ENCODE peak calls at places on chromosomes 6 and 20, in ten cellular contexts. One of them, this sample, is unnamed.

GRCh38 chr6:52139985-52140680 is 46.0 kb upstream of the IL17A start:
- DNase-seq in upper lobe of right lung: no peak
- DNase-seq in GM20000: no peak
- DNase-seq in fibroblast of lung: no peak
- DNase-seq in AG09309: no peak
- DNase-seq in MCF 10A: peak
- DNase-seq in WTC11: no peak
- DNase-seq in lung: no peak
- DNase-seq in bronchial epithelial cell: no peak
- DNase-seq in endodermal cell: no peak
- DNase-seq in this sample: no peak

GRCh38 chr6:47630587-47630986 is 67.8 kb upstream of the ADGRF4 start:
- DNase-seq in MCF 10A: no peak
- DNase-seq in AG09309: no peak
- DNase-seq in endodermal cell: no peak
- DNase-seq in bronchial epithelial cell: no peak
- DNase-seq in GM20000: no peak
- DNase-seq in fibroblast of lung: no peak
- DNase-seq in WTC11: no peak
- DNase-seq in upper lobe of right lung: no peak
- DNase-seq in lung: no peak
- DNase-seq in this sample: no peak

GRCh38 chr6:129645371-129646139 is 64.4 kb downstream of the ARHGAP18 start:
- DNase-seq in lung: no peak
- DNase-seq in upper lobe of right lung: no peak
- DNase-seq in AG09309: no peak
- DNase-seq in bronchial epithelial cell: peak
- DNase-seq in GM20000: no peak
- DNase-seq in fibroblast of lung: peak
- DNase-seq in endodermal cell: no peak
- DNase-seq in MCF 10A: peak
- DNase-seq in WTC11: no peak
- DNase-seq in this sample: no peak

GRCh38 chr20:32473231-32474008 is 111.7 kb downstream of the NOL4L start:
- DNase-seq in AG09309: no peak
- DNase-seq in lung: no peak
- DNase-seq in WTC11: no peak
- DNase-seq in bronchial epithelial cell: no peak
- DNase-seq in fibroblast of lung: no peak
- DNase-seq in upper lobe of right lung: peak
- DNase-seq in endodermal cell: no peak
- DNase-seq in MCF 10A: no peak
- DNase-seq in GM20000: no peak
- DNase-seq in this sample: peak

GRCh38 chr6:34562350-34562749 is 6.2 kb upstream of the SPDEF start:
- DNase-seq in AG09309: no peak
- DNase-seq in lung: no peak
- DNase-seq in endodermal cell: no peak
- DNase-seq in MCF 10A: no peak
- DNase-seq in GM20000: no peak
- DNase-seq in bronchial epithelial cell: no peak
- DNase-seq in upper lobe of right lung: no peak
- DNase-seq in WTC11: no peak
- DNase-seq in fibroblast of lung: no peak
- DNase-seq in this sample: no peak

GRCh38 chr6:157390273-157391060 is 9.5 kb downstream of the ZDHHC14 start:
- DNase-seq in upper lobe of right lung: no peak
- DNase-seq in lung: no peak
- DNase-seq in endodermal cell: no peak
- DNase-seq in GM20000: no peak
- DNase-seq in bronchial epithelial cell: no peak
- DNase-seq in AG09309: no peak
- DNase-seq in MCF 10A: no peak
- DNase-seq in WTC11: no peak
- DNase-seq in fibroblast of lung: no peak
- DNase-seq in this sample: no peak

GRCh38 chr6:29762781-29763214 is 39.6 kb downstream of the HLA-F start:
- DNase-seq in upper lobe of right lung: no peak
- DNase-seq in GM20000: no peak
- DNase-seq in bronchial epithelial cell: no peak
- DNase-seq in endodermal cell: peak
- DNase-seq in AG09309: no peak
- DNase-seq in MCF 10A: peak
- DNase-seq in fibroblast of lung: no peak
- DNase-seq in WTC11: no peak
- DNase-seq in lung: peak
- DNase-seq in this sample: peak

GRCh38 chr6:128256100-128256499 is 264.3 kb downstream of the PTPRK start:
- DNase-seq in bronchial epithelial cell: no peak
- DNase-seq in GM20000: no peak
- DNase-seq in WTC11: no peak
- DNase-seq in AG09309: no peak
- DNase-seq in MCF 10A: no peak
- DNase-seq in endodermal cell: no peak
- DNase-seq in lung: no peak
- DNase-seq in fibroblast of lung: no peak
- DNase-seq in upper lobe of right lung: no peak
- DNase-seq in this sample: no peak

GRCh38 chr6:20763311-20763710 is 229.1 kb downstream of the CDKAL1 start:
- DNase-seq in WTC11: no peak
- DNase-seq in fibroblast of lung: no peak
- DNase-seq in AG09309: no peak
- DNase-seq in endodermal cell: no peak
- DNase-seq in GM20000: no peak
- DNase-seq in bronchial epithelial cell: no peak
- DNase-seq in upper lobe of right lung: no peak
- DNase-seq in lung: no peak
- DNase-seq in MCF 10A: no peak
- DNase-seq in this sample: no peak

GRCh38 chr6:14478396-14479225 is 361.0 kb downstream of the CD83 start:
- DNase-seq in upper lobe of right lung: no peak
- DNase-seq in WTC11: no peak
- DNase-seq in GM20000: no peak
- DNase-seq in AG09309: no peak
- DNase-seq in bronchial epithelial cell: no peak
- DNase-seq in lung: no peak
- DNase-seq in fibroblast of lung: no peak
- DNase-seq in endodermal cell: no peak
- DNase-seq in MCF 10A: no peak
- DNase-seq in this sample: no peak

GRCh38 chr6:10991115-10991514 is 53.0 kb downstream of the ELOVL2 start:
- DNase-seq in WTC11: no peak
- DNase-seq in AG09309: no peak
- DNase-seq in MCF 10A: no peak
- DNase-seq in GM20000: no peak
- DNase-seq in lung: no peak
- DNase-seq in endodermal cell: no peak
- DNase-seq in bronchial epithelial cell: no peak
- DNase-seq in upper lobe of right lung: no peak
- DNase-seq in fibroblast of lung: no peak
- DNase-seq in this sample: no peak

GRCh38 chr6:156662025-156662445 is 115.1 kb upstream of the ARID1B start:
- DNase-seq in GM20000: peak
- DNase-seq in bronchial epithelial cell: no peak
- DNase-seq in lung: no peak
- DNase-seq in fibroblast of lung: no peak
- DNase-seq in MCF 10A: peak
- DNase-seq in WTC11: peak
- DNase-seq in endodermal cell: peak
- DNase-seq in upper lobe of right lung: peak
- DNase-seq in AG09309: peak
- DNase-seq in this sample: peak

GRCh38 chr20:4297141-4297826 is 281.9 kb upstream of the RNF24 start:
- DNase-seq in fibroblast of lung: peak
- DNase-seq in MCF 10A: no peak
- DNase-seq in WTC11: no peak
- DNase-seq in AG09309: peak
- DNase-seq in upper lobe of right lung: no peak
- DNase-seq in endodermal cell: peak
- DNase-seq in GM20000: no peak
- DNase-seq in lung: no peak
- DNase-seq in bronchial epithelial cell: no peak
- DNase-seq in this sample: no peak

GRCh38 chr6:138593100-138593877 is 94.0 kb upstream of the NHSL1 start:
- DNase-seq in MCF 10A: peak
- DNase-seq in GM20000: peak
- DNase-seq in AG09309: peak
- DNase-seq in WTC11: no peak
- DNase-seq in bronchial epithelial cell: peak
- DNase-seq in lung: peak
- DNase-seq in upper lobe of right lung: no peak
- DNase-seq in endodermal cell: peak
- DNase-seq in fibroblast of lung: peak
- DNase-seq in this sample: peak

GRCh38 chr6:91782789-91783188 is 1195.9 kb upstream of the MAP3K7 start:
- DNase-seq in WTC11: no peak
- DNase-seq in upper lobe of right lung: no peak
- DNase-seq in AG09309: no peak
- DNase-seq in lung: no peak
- DNase-seq in bronchial epithelial cell: peak
- DNase-seq in GM20000: no peak
- DNase-seq in fibroblast of lung: peak
- DNase-seq in MCF 10A: peak
- DNase-seq in endodermal cell: no peak
- DNase-seq in this sample: no peak

GRCh38 chr6:48388045-48388444 is 277.0 kb upstream of the PTCHD4 start:
- DNase-seq in bronchial epithelial cell: no peak
- DNase-seq in WTC11: no peak
- DNase-seq in lung: no peak
- DNase-seq in GM20000: no peak
- DNase-seq in fibroblast of lung: no peak
- DNase-seq in AG09309: no peak
- DNase-seq in MCF 10A: no peak
- DNase-seq in endodermal cell: no peak
- DNase-seq in upper lobe of right lung: no peak
- DNase-seq in this sample: no peak

GRCh38 chr6:132130530-132131298 is 179.5 kb upstream of the CCN2 start:
- DNase-seq in WTC11: no peak
- DNase-seq in AG09309: peak
- DNase-seq in bronchial epithelial cell: no peak
- DNase-seq in GM20000: peak
- DNase-seq in MCF 10A: no peak
- DNase-seq in upper lobe of right lung: no peak
- DNase-seq in endodermal cell: no peak
- DNase-seq in fibroblast of lung: peak
- DNase-seq in lung: no peak
- DNase-seq in this sample: no peak

GRCh38 chr6:145055567-145055966 is 679.8 kb downstream of the EPM2A start:
- DNase-seq in WTC11: no peak
- DNase-seq in lung: no peak
- DNase-seq in MCF 10A: peak
- DNase-seq in AG09309: no peak
- DNase-seq in upper lobe of right lung: no peak
- DNase-seq in fibroblast of lung: no peak
- DNase-seq in endodermal cell: no peak
- DNase-seq in GM20000: no peak
- DNase-seq in bronchial epithelial cell: no peak
- DNase-seq in this sample: no peak

GRCh38 chr6:145051661-145052060 is 683.7 kb downstream of the EPM2A start:
- DNase-seq in MCF 10A: peak
- DNase-seq in GM20000: no peak
- DNase-seq in AG09309: no peak
- DNase-seq in lung: no peak
- DNase-seq in fibroblast of lung: no peak
- DNase-seq in WTC11: no peak
- DNase-seq in endodermal cell: no peak
- DNase-seq in upper lobe of right lung: no peak
- DNase-seq in bronchial epithelial cell: no peak
- DNase-seq in this sample: no peak
- TF ChIP-seq CTCF in MCF 10A: no peak
- TF ChIP-seq CTCF in GM20000: no peak
- TF ChIP-seq CTCF in AG09309: no peak
- TF ChIP-seq CTCF in lung: no peak
- TF ChIP-seq CTCF in fibroblast of lung: no peak
- TF ChIP-seq CTCF in WTC11: no peak
- TF ChIP-seq CTCF in endodermal cell: no peak
- TF ChIP-seq CTCF in upper lobe of right lung: no peak
- TF ChIP-seq CTCF in bronchial epithelial cell: no peak
- TF ChIP-seq CTCF in this sample: no peak

DNA sequence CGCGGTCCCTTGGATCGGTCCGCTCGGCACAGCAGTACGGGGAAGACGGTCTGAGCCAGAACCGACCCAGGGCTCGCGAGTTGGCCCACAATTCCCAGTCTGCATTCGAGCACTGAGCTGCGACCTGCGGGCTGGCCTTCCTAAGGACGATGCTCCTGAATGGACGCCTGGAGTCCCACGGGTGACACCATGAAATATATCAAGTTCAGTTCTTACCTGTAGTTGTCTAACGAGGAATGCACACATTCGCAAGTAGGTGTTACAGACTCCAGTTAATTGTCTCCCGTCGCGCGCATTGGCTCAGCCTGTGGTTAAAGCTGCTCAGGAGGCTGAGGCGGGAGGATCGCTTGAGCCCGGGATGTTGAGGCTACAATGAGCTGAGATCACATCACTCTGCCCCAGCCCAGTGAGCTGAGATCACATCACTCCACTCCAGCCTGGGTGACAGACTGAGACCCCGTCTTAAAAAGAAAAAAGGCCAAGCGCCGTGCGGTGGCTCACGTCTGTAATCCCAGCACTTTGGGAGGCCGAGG is 802 bp downstream of the PEX7 start:
- DNase-seq in bronchial epithelial cell: no peak
- DNase-seq in MCF 10A: no peak
- DNase-seq in WTC11: no peak
- DNase-seq in fibroblast of lung: no peak
- DNase-seq in endodermal cell: no peak
- DNase-seq in lung: no peak
- DNase-seq in AG09309: no peak
- DNase-seq in upper lobe of right lung: no peak
- DNase-seq in GM20000: no peak
- DNase-seq in this sample: no peak
- TF ChIP-seq CTCF in bronchial epithelial cell: no peak
- TF ChIP-seq CTCF in MCF 10A: no peak
- TF ChIP-seq CTCF in WTC11: no peak
- TF ChIP-seq CTCF in fibroblast of lung: no peak
- TF ChIP-seq CTCF in endodermal cell: no peak
- TF ChIP-seq CTCF in lung: no peak
- TF ChIP-seq CTCF in AG09309: no peak
- TF ChIP-seq CTCF in upper lobe of right lung: no peak
- TF ChIP-seq CTCF in GM20000: no peak
- TF ChIP-seq CTCF in this sample: no peak

GRCh38 chr6:5763871-5764270 is 242.9 kb downstream of the NRN1 start:
- DNase-seq in upper lobe of right lung: no peak
- DNase-seq in endodermal cell: peak
- DNase-seq in fibroblast of lung: peak
- DNase-seq in lung: no peak
- DNase-seq in AG09309: no peak
- DNase-seq in MCF 10A: no peak
- DNase-seq in WTC11: no peak
- DNase-seq in GM20000: peak
- DNase-seq in bronchial epithelial cell: no peak
- DNase-seq in this sample: no peak
- TF ChIP-seq CTCF in upper lobe of right lung: no peak
- TF ChIP-seq CTCF in endodermal cell: no peak
- TF ChIP-seq CTCF in fibroblast of lung: no peak
- TF ChIP-seq CTCF in lung: no peak
- TF ChIP-seq CTCF in AG09309: no peak
- TF ChIP-seq CTCF in MCF 10A: no peak
- TF ChIP-seq CTCF in WTC11: no peak
- TF ChIP-seq CTCF in GM20000: no peak
- TF ChIP-seq CTCF in bronchial epithelial cell: no peak
- TF ChIP-seq CTCF in this sample: no peak

GRCh38 chr20:44598413-44599290 is 16.3 kb downstream of the PKIG start:
- DNase-seq in endodermal cell: no peak
- DNase-seq in WTC11: no peak
- DNase-seq in fibroblast of lung: no peak
- DNase-seq in bronchial epithelial cell: no peak
- DNase-seq in upper lobe of right lung: no peak
- DNase-seq in GM20000: peak
- DNase-seq in lung: no peak
- DNase-seq in AG09309: no peak
- DNase-seq in MCF 10A: no peak
- DNase-seq in this sample: no peak
- TF ChIP-seq CTCF in endodermal cell: peak
- TF ChIP-seq CTCF in WTC11: no peak
- TF ChIP-seq CTCF in fibroblast of lung: peak
- TF ChIP-seq CTCF in bronchial epithelial cell: peak
- TF ChIP-seq CTCF in upper lobe of right lung: peak
- TF ChIP-seq CTCF in GM20000: no peak
- TF ChIP-seq CTCF in lung: no peak
- TF ChIP-seq CTCF in AG09309: no peak
- TF ChIP-seq CTCF in MCF 10A: no peak
- TF ChIP-seq CTCF in this sample: no peak